ENCODE peak calls at places on chromosome 15, in five cellular contexts. One of them, this sample, is unnamed.

GRCh38 chr15:85155360-85155759 is 173.7 kb downstream of the PDE8A start:
- DNase-seq in trophoblast cell: no peak
- DNase-seq in H9: no peak
- DNase-seq in neuronal stem cell: no peak
- DNase-seq in H1: no peak
- DNase-seq in this sample: no peak

GRCh38 chr15:39273805-39274411 is 307.0 kb upstream of the THBS1 start:
- DNase-seq in trophoblast cell: no peak
- DNase-seq in H9: no peak
- DNase-seq in neuronal stem cell: no peak
- DNase-seq in H1: no peak
- DNase-seq in this sample: no peak

GRCh38 chr15:57340673-57341259 is 35.5 kb upstream of the CGNL1 start:
- DNase-seq in trophoblast cell: peak
- DNase-seq in H9: peak
- DNase-seq in neuronal stem cell: peak
- DNase-seq in H1: no peak
- DNase-seq in this sample: peak

GRCh38 chr15:35243758-35244157 is 158.7 kb upstream of the NANOGP8 start:
- DNase-seq in trophoblast cell: no peak
- DNase-seq in H9: no peak
- DNase-seq in neuronal stem cell: no peak
- DNase-seq in H1: no peak
- DNase-seq in this sample: no peak

GRCh38 chr15:69578792-69579587 is 126.4 kb downstream of the RPLP1 start:
- DNase-seq in trophoblast cell: no peak
- DNase-seq in H9: no peak
- DNase-seq in neuronal stem cell: no peak
- DNase-seq in H1: no peak
- DNase-seq in this sample: no peak

GRCh38 chr15:75307778-75308390 is 25.2 kb downstream of the GOLGA6D start:
- DNase-seq in trophoblast cell: no peak
- DNase-seq in H9: peak
- DNase-seq in neuronal stem cell: peak
- DNase-seq in H1: peak
- DNase-seq in this sample: peak

GRCh38 chr15:77608774-77609173 is 23.9 kb downstream of the LINGO1 start:
- DNase-seq in trophoblast cell: no peak
- DNase-seq in H9: no peak
- DNase-seq in neuronal stem cell: no peak
- DNase-seq in H1: no peak
- DNase-seq in this sample: no peak

GRCh38 chr15:69903476-69904295 is 194.0 kb downstream of the TLE3 start:
- DNase-seq in trophoblast cell: peak
- DNase-seq in H9: no peak
- DNase-seq in neuronal stem cell: no peak
- DNase-seq in H1: no peak
- DNase-seq in this sample: peak

GRCh38 chr15:75228787-75229186 is 27.1 kb downstream of the C15orf39 start:
- DNase-seq in trophoblast cell: no peak
- DNase-seq in H9: no peak
- DNase-seq in neuronal stem cell: no peak
- DNase-seq in H1: no peak
- DNase-seq in this sample: no peak

GRCh38 chr15:21270474-21270873 is 169.8 kb downstream of the POTEB3 start:
- DNase-seq in trophoblast cell: no peak
- DNase-seq in H9: no peak
- DNase-seq in neuronal stem cell: no peak
- DNase-seq in H1: no peak
- DNase-seq in this sample: no peak

GRCh38 chr15:29034151-29034550 is 148.4 kb downstream of the APBA2 start:
- DNase-seq in trophoblast cell: no peak
- DNase-seq in H9: no peak
- DNase-seq in neuronal stem cell: no peak
- DNase-seq in H1: no peak
- DNase-seq in this sample: peak

GRCh38 chr15:87777054-87777498 is 479.5 kb downstream of the NTRK3 start:
- DNase-seq in trophoblast cell: no peak
- DNase-seq in H9: no peak
- DNase-seq in neuronal stem cell: no peak
- DNase-seq in H1: no peak
- DNase-seq in this sample: peak

GRCh38 chr15:75597667-75598341 is 18.7 kb upstream of the PTPN9 start:
- DNase-seq in trophoblast cell: no peak
- DNase-seq in H9: peak
- DNase-seq in neuronal stem cell: no peak
- DNase-seq in H1: no peak
- DNase-seq in this sample: peak

DNA sequence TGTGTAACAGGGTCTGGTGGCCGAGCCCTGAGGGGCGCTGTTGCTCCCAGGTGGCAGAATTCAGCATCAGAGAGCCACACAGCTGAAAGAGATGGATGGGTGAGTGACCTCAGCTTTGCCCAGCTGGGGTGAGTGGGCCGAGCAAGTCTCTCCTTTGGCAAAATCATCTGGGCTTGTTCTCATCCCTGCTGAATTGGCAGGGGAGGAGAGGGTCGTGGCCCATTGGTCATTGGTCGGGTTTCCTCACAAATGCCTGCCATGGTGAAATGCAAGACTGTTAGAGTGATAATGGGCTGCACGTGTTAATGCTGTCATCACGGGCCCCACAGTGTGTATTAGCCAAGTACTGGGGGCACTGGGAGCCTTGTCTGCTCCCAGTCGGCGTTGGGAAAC is 15.9 kb downstream of the ABHD2 start:
- DNase-seq in trophoblast cell: no peak
- DNase-seq in H9: no peak
- DNase-seq in neuronal stem cell: no peak
- DNase-seq in H1: no peak
- DNase-seq in this sample: no peak
- H3K23ac ChIP-seq in trophoblast cell: no peak
- H3K23ac ChIP-seq in H9: no peak
- H3K23ac ChIP-seq in neuronal stem cell: no peak
- H3K23ac ChIP-seq in H1: no peak
- H3K23ac ChIP-seq in this sample: no peak

GRCh38 chr15:64987136-64987535 is 2.6 kb downstream of the SPG21 start:
- DNase-seq in trophoblast cell: no peak
- DNase-seq in H9: no peak
- DNase-seq in neuronal stem cell: no peak
- DNase-seq in H1: no peak
- DNase-seq in this sample: no peak

GRCh38 chr15:64993290-64993689 is 3.6 kb upstream of the SPG21 start:
- DNase-seq in trophoblast cell: no peak
- DNase-seq in H9: no peak
- DNase-seq in neuronal stem cell: no peak
- DNase-seq in H1: no peak
- DNase-seq in this sample: no peak

GRCh38 chr15:64990168-64990470 is 405 bp upstream of the SPG21 start:
- DNase-seq in trophoblast cell: no peak
- DNase-seq in H9: no peak
- DNase-seq in neuronal stem cell: no peak
- DNase-seq in H1: no peak
- DNase-seq in this sample: no peak

GRCh38 chr15:64991536-64992135 is 1.9 kb upstream of the SPG21 start:
- DNase-seq in trophoblast cell: no peak
- DNase-seq in H9: no peak
- DNase-seq in neuronal stem cell: no peak
- DNase-seq in H1: peak
- DNase-seq in this sample: peak

DNA sequence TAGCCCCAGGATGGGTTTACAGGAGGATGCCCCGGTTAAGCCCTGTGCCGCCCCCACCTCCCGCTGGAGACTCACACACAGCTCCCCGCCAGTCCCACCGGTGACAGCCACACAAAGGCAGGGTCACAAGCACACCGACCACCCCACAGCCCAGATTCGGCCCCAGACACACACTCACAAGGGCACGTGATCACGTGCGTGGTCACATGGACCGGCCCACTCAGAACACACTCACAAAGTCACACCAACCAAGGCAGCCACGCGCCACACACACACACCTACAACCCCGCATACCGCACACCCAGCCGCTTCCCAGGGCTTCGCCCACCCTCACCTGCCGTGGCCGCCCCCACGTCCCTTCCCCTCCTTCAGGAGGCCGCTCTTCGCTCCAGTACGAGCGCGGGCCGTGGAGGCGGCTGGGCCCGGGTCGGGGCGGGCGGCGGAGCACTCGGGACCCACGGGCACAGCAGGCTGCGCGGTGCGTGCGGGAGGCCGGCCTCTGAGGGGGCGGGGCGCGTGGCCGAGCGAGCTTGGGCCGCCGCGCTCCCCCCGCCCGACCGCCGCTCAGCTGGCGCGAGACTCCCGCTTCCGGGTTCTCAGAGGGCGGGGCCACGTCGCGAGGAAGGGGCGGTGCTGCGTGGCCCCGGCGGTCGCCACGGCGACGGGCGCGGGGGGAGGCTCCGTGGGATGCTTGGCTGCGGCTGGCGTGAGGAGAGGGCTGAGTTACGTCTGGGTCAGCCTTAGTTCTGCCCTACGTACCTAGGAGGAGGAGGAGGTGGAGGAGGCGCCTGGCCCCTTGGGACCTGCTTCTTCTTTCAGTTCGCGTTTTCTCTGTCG is at the start of gene SPG21:
- DNase-seq in trophoblast cell: peak
- DNase-seq in H9: peak
- DNase-seq in neuronal stem cell: peak
- DNase-seq in H1: peak
- DNase-seq in this sample: peak
- H3K18ac ChIP-seq in trophoblast cell: peak
- H3K18ac ChIP-seq in H9: peak
- H3K18ac ChIP-seq in neuronal stem cell: peak
- H3K18ac ChIP-seq in H1: peak
- H3K18ac ChIP-seq in this sample: peak

DNA sequence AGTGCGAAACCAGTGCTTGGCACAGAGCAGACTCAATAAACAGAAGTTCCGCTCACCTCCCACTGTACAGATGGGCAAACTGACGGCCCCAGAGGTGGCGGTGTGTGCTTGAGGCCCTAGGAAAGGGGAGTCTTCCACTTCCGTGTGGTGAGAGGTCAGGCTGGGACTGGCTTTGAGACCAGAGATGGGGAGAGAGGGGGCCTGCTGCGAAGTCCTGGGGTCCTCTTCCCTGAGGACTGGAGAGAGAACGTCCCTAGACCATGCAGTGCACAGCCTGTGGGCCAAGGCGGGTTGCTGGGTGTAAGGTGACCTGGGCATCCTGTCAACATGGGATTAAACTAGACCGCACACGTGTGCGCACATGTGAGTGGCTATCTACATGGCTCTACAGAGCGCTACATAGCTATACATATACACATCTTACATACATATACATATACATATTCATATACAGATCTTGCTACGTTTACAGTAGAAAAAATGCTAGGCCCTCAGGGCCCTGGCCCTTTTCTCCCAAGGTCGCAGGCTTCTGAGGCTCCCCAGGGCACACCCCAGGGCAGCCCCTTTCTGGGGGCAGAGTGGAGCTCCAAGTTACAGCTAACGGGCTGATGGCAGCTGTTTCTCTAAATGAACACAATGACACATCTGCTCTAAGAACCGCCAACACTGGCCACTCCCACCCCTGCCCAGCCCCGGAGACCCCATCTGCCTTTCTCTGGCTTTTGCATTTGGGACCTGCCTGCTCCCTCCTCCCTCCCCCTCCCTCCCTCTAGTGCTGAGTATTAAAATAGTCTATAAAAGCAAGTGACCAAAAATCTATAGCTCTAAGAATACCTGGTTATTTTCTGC is 47.0 kb downstream of the HCN4 start:
- DNase-seq in trophoblast cell: no peak
- DNase-seq in H9: no peak
- DNase-seq in neuronal stem cell: no peak
- DNase-seq in H1: no peak
- DNase-seq in this sample: no peak
- H2BK12ac ChIP-seq in trophoblast cell: no peak
- H2BK12ac ChIP-seq in H9: no peak
- H2BK12ac ChIP-seq in neuronal stem cell: no peak
- H2BK12ac ChIP-seq in H1: no peak
- H2BK12ac ChIP-seq in this sample: no peak

DNA sequence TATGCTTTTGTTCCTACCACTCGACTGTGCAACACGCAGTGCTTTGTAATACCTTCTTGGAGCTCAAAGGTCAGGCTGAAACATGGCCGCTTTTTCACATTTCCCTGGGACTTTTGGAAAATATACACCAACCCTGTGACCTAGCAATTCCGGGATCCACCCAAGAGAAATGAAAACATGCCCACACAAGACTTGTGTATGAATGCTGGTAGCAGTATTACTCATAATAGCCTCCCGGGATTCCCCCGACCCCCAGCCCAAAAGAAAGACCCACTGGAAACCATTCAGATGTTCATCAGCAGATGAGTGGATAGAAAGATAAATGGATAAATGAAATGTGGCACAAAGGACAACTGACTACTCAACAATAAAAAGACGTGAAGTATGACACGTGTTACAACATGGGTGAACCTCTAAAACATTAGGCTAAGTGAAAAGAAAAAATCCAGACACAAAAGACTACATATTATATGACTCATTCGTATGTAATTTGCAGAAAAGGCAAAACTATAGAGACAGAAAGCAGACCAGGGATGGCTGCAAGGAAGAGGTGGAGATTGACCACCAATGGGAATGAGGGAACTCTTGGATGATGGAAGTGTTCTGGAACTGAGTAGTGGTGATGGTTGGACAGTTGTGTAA is 104.1 kb downstream of the PGPEP1L start:
- DNase-seq in trophoblast cell: peak
- DNase-seq in H9: no peak
- DNase-seq in neuronal stem cell: no peak
- DNase-seq in H1: no peak
- DNase-seq in this sample: peak
- H3K23ac ChIP-seq in trophoblast cell: no peak
- H3K23ac ChIP-seq in H9: no peak
- H3K23ac ChIP-seq in neuronal stem cell: no peak
- H3K23ac ChIP-seq in H1: no peak
- H3K23ac ChIP-seq in this sample: no peak

GRCh38 chr15:43509923-43510229 is 7.5 kb upstream of the MAP1A start:
- DNase-seq in trophoblast cell: no peak
- DNase-seq in H9: no peak
- DNase-seq in neuronal stem cell: no peak
- DNase-seq in H1: no peak
- DNase-seq in this sample: no peak
- H3K18ac ChIP-seq in trophoblast cell: no peak
- H3K18ac ChIP-seq in H9: no peak
- H3K18ac ChIP-seq in neuronal stem cell: no peak
- H3K18ac ChIP-seq in H1: no peak
- H3K18ac ChIP-seq in this sample: no peak

This sample was measured in mesenchymal stem cell.